ENCODE peak calls at places on chromosome X, in ten cellular contexts. Q, Y, V, D, N, B, L, I, T and G are unnamed samples.

GRCh38 chrX:47210661-47211425 is 7.6 kb upstream of the CDK16 start:
- DNase-seq in Q (no peak), Y (no peak), V (no peak), D (no peak), N (no peak), B (no peak), L (no peak), I (no peak), T (no peak), G (no peak)

GRCh38 chrX:29634516-29634915 is 580.8 kb upstream of the MAGEB2 start:
- DNase-seq in Q (no peak), Y (no peak), V (no peak), D (no peak), N (no peak), B (no peak), L (no peak), I (no peak), T (no peak), G (no peak)

GRCh38 chrX:10111364-10112148 is 45.2 kb upstream of the CLCN4 start:
- DNase-seq in Q (no peak), Y (peak), V (no peak), D (peak), N (peak), B (no peak), L (peak), I (no peak), T (no peak), G (peak)

GRCh38 chrX:130179579-130180215 is 7.9 kb downstream of the RAB33A start:
- DNase-seq in Q (no peak), Y (no peak), V (no peak), D (no peak), N (no peak), B (no peak), L (no peak), I (no peak), T (no peak), G (no peak)

GRCh38 chrX:130916636-130917422 is 13.8 kb upstream of the ENOX2 start:
- DNase-seq in Q (no peak), Y (peak), V (peak), D (peak), N (peak), B (peak), L (peak), I (no peak), T (no peak), G (no peak)

GRCh38 chrX:74426615-74427014 is 5.3 kb downstream of the SLC16A2 start:
- DNase-seq in Q (no peak), Y (no peak), V (no peak), D (no peak), N (no peak), B (no peak), L (no peak), I (no peak), T (no peak), G (no peak)

GRCh38 chrX:74949717-74950116 is 24.5 kb upstream of the NEXMIF start:
- DNase-seq in Q (no peak), Y (no peak), V (no peak), D (no peak), N (no peak), B (no peak), L (no peak), I (no peak), T (no peak), G (no peak)

GRCh38 chrX:145405012-145405411 is 157.7 kb downstream of the SPANXN1 start:
- DNase-seq in Q (no peak), Y (no peak), V (peak), D (no peak), N (peak), B (peak), L (no peak), I (no peak), T (no peak), G (no peak)

GRCh38 chrX:51614353-51614752 is 4.4 kb downstream of the CENPVL3 start:
- DNase-seq in Q (no peak), Y (no peak), V (peak), D (no peak), N (peak), B (no peak), L (no peak), I (no peak), T (no peak), G (no peak)

GRCh38 chrX:71214604-71215334 is 8.3 kb upstream of the GJB1 start:
- DNase-seq in Q (no peak), Y (no peak), V (no peak), D (no peak), N (no peak), B (no peak), L (peak), I (no peak), T (no peak), G (no peak)

GRCh38 chrX:138858438-138858837 is 146.9 kb upstream of the FGF13 start:
- DNase-seq in Q (no peak), Y (no peak), V (no peak), D (no peak), N (no peak), B (no peak), L (no peak), I (no peak), T (no peak), G (no peak)

GRCh38 chrX:74505437-74505836 is 84.1 kb downstream of the SLC16A2 start:
- DNase-seq in Q (no peak), Y (no peak), V (no peak), D (no peak), N (no peak), B (no peak), L (no peak), I (no peak), T (no peak), G (no peak)

GRCh38 chrX:36978886-36979285 is 29.3 kb upstream of the FAM47C start:
- DNase-seq in Q (no peak), Y (no peak), V (no peak), D (no peak), N (no peak), B (no peak), L (no peak), I (no peak), T (no peak), G (peak)

GRCh38 chrX:136766785-136767103 is 14.0 kb downstream of the ARHGEF6 start:
- DNase-seq in Q (no peak), Y (no peak), V (no peak), D (no peak), N (no peak), B (no peak), L (no peak), I (no peak), T (no peak), G (no peak)

GRCh38 chrX:65528705-65529340 is 5.8 kb downstream of the LAS1L start:
- DNase-seq in Q (no peak), Y (peak), V (no peak), D (peak), N (peak), B (peak), L (peak), I (peak), T (no peak), G (no peak)

GRCh38 chrX:49257846-49258748 is 6.4 kb downstream of the FOXP3 start:
- DNase-seq in Q (no peak), Y (peak), V (no peak), D (no peak), N (no peak), B (no peak), L (peak), I (no peak), T (no peak), G (no peak)

GRCh38 chrX:104195489-104196084 is 29.3 kb downstream of the FAM199X start:
- DNase-seq in Q (no peak), Y (no peak), V (peak), D (no peak), N (peak), B (no peak), L (no peak), I (no peak), T (no peak), G (no peak)

GRCh38 chrX:54786972-54787371 is 11.1 kb downstream of the ITIH6 start:
- DNase-seq in Q (no peak), Y (peak), V (no peak), D (no peak), N (peak), B (no peak), L (no peak), I (no peak), T (no peak), G (no peak)

GRCh38 chrX:139826065-139827044 is 106.5 kb downstream of the ATP11C start:
- DNase-seq in Q (no peak), Y (no peak), V (no peak), D (no peak), N (no peak), B (no peak), L (no peak), I (no peak), T (no peak), G (peak)

GRCh38 chrX:131763674-131764073 is 219.8 kb downstream of the OR13H1 start:
- DNase-seq in Q (no peak), Y (peak), V (no peak), D (no peak), N (peak), B (no peak), L (peak), I (no peak), T (no peak), G (no peak)

GRCh38 chrX:38318606-38319005 is 8.7 kb downstream of the RPGR start:
- DNase-seq in Q (no peak), Y (no peak), V (no peak), D (no peak), N (no peak), B (no peak), L (no peak), I (no peak), T (no peak), G (no peak)

GRCh38 chrX:53317365-53318069 is 36.1 kb upstream of the IQSEC2 start:
- DNase-seq in Q (peak), Y (peak), V (no peak), D (peak), N (peak), B (peak), L (peak), I (no peak), T (no peak), G (no peak)

GRCh38 chrX:1464282-1465131 is 11.8 kb upstream of the ASMTL start:
- DNase-seq in Q (no peak), Y (no peak), V (no peak), D (peak), N (no peak), B (no peak), L (peak), I (no peak), T (no peak), G (no peak)

GRCh38 chrX:73913580-73913979 is 350.6 kb downstream of the CHIC1 start:
- DNase-seq in Q (no peak), Y (no peak), V (no peak), D (no peak), N (no peak), B (no peak), L (no peak), I (no peak), T (no peak), G (no peak)

GRCh38 chrX:3527166-3527565 is 180.7 kb upstream of the MXRA5 start:
- DNase-seq in Q (no peak), Y (no peak), V (no peak), D (no peak), N (no peak), B (no peak), L (no peak), I (no peak), T (no peak), G (no peak)

GRCh38 chrX:108304210-108304609 is 134.0 kb downstream of the COL4A6 start:
- DNase-seq in Q (no peak), Y (no peak), V (no peak), D (no peak), N (no peak), B (no peak), L (no peak), I (no peak), T (no peak), G (no peak)

GRCh38 chrX:41711021-41711667 is 12.8 kb upstream of the GPR82 start:
- DNase-seq in Q (no peak), Y (no peak), V (no peak), D (no peak), N (no peak), B (no peak), L (no peak), I (no peak), T (no peak), G (no peak)

GRCh38 chrX:2242980-2243379 is 257.8 kb downstream of the DHRSX start:
- DNase-seq in Q (no peak), Y (no peak), V (no peak), D (no peak), N (no peak), B (no peak), L (no peak), I (no peak), T (no peak), G (no peak)

GRCh38 chrX:16778993-16779392 is 7.3 kb upstream of the TXLNG start:
- DNase-seq in Q (no peak), Y (no peak), V (no peak), D (no peak), N (no peak), B (no peak), L (no peak), I (no peak), T (no peak), G (no peak)

GRCh38 chrX:129636175-129636681 is 18.5 kb downstream of the APLN start:
- DNase-seq in Q (no peak), Y (no peak), V (no peak), D (no peak), N (no peak), B (no peak), L (peak), I (no peak), T (no peak), G (no peak)

GRCh38 chrX:138745215-138745614 is 33.7 kb upstream of the FGF13 start:
- DNase-seq in Q (no peak), Y (no peak), V (no peak), D (no peak), N (peak), B (peak), L (no peak), I (no peak), T (no peak), G (no peak)

GRCh38 chrX:120456973-120457372 is 12.1 kb downstream of the LAMP2 start:
- DNase-seq in Q (no peak), Y (no peak), V (no peak), D (no peak), N (peak), B (no peak), L (no peak), I (no peak), T (no peak), G (no peak)

GRCh38 chrX:122739770-122740169 is 444.3 kb upstream of the GRIA3 start:
- DNase-seq in Q (no peak), Y (no peak), V (no peak), D (no peak), N (no peak), B (peak), L (no peak), I (no peak), T (no peak), G (no peak)

GRCh38 chrX:47560179-47560830 is 700 bp upstream of the ARAF start:
- DNase-seq in Q (no peak), Y (no peak), V (no peak), D (no peak), N (no peak), B (no peak), L (no peak), I (no peak), T (no peak), G (no peak)

GRCh38 chrX:155048997-155049619 is 21.8 kb downstream of the CMC4 start:
- DNase-seq in Q (no peak), Y (peak), V (no peak), D (no peak), N (no peak), B (peak), L (peak), I (no peak), T (no peak), G (no peak)

GRCh38 chrX:54181196-54181953 is 1.7 kb downstream of the FAM120C start:
- DNase-seq in Q (no peak), Y (no peak), V (no peak), D (no peak), N (no peak), B (no peak), L (no peak), I (no peak), T (no peak), G (no peak)

GRCh38 chrX:84729809-84730208 is 227.6 kb upstream of the HDX start:
- DNase-seq in Q (no peak), Y (no peak), V (no peak), D (no peak), N (peak), B (peak), L (peak), I (no peak), T (no peak), G (no peak)

GRCh38 chrX:151985531-151985930 is 11.1 kb upstream of the GABRE start:
- DNase-seq in Q (no peak), Y (no peak), V (no peak), D (no peak), N (no peak), B (no peak), L (no peak), I (no peak), T (no peak), G (no peak)

GRCh38 chrX:153245288-153245731 is 66.2 kb downstream of the MAGEA1 start:
- DNase-seq in Q (no peak), Y (no peak), V (no peak), D (no peak), N (no peak), B (peak), L (no peak), I (no peak), T (no peak), G (no peak)
- TF ChIP-seq CTCF in Q (no peak), Y (no peak), V (no peak), D (no peak), N (no peak), B (no peak), L (no peak), I (no peak), T (no peak), G (no peak)

GRCh38 chrX:69025802-69026301 is 139.4 kb downstream of the PJA1 start:
- DNase-seq in Q (no peak), Y (no peak), V (no peak), D (no peak), N (no peak), B (no peak), L (no peak), I (no peak), T (no peak), G (no peak)
- TF ChIP-seq CTCF in Q (no peak), Y (no peak), V (no peak), D (no peak), N (no peak), B (no peak), L (no peak), I (no peak), T (no peak), G (no peak)

DNA sequence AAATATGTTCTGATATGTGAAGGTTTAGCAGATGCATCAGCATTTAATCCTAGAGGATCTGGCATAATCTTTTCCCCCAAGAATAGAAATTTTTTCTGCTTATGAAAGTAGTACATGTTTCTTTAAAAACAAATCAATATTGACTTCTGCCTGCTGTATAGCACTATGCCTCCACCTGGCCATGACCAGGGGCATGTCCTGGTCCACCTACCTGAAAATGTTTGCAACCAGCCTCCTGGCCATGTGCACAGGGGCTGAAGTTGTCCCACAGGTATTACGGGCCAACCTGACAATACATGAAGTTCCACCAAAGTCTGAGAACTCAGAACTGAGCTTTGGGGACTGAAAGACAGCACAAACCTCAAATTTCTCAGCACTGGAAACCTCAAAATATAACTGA is 10.0 kb downstream of the HPRT1 start:
- DNase-seq in Q (no peak), Y (no peak), V (no peak), D (no peak), N (no peak), B (no peak), L (no peak), I (no peak), T (no peak), G (no peak)
- TF ChIP-seq CTCF in Q (no peak), Y (no peak), V (no peak), D (no peak), N (no peak), B (no peak), L (no peak), I (no peak), T (no peak), G (no peak)

GRCh38 chrX:148592595-148592994 is 92.2 kb downstream of the AFF2 start:
- DNase-seq in Q (no peak), Y (no peak), V (no peak), D (no peak), N (no peak), B (no peak), L (no peak), I (no peak), T (no peak), G (no peak)

GRCh38 chrX:148593146-148593545 is 92.7 kb downstream of the AFF2 start:
- DNase-seq in Q (no peak), Y (no peak), V (no peak), D (no peak), N (no peak), B (no peak), L (no peak), I (no peak), T (no peak), G (no peak)

GRCh38 chrX:148593987-148594386 is 93.6 kb downstream of the AFF2 start:
- DNase-seq in Q (no peak), Y (no peak), V (no peak), D (no peak), N (no peak), B (no peak), L (no peak), I (no peak), T (no peak), G (no peak)

GRCh38 chrX:148588649-148589310 is 88.4 kb downstream of the AFF2 start:
- DNase-seq in Q (no peak), Y (no peak), V (no peak), D (no peak), N (no peak), B (no peak), L (no peak), I (no peak), T (no peak), G (no peak)
- TF ChIP-seq CTCF in Q (no peak), Y (no peak), V (no peak), D (no peak), N (no peak), B (no peak), L (no peak), I (no peak), T (no peak), G (no peak)

GRCh38 chrX:153870791-153871360 is 15.1 kb downstream of the L1CAM start:
- DNase-seq in Q (no peak), Y (no peak), V (no peak), D (no peak), N (no peak), B (no peak), L (no peak), I (no peak), T (no peak), G (no peak)
- TF ChIP-seq CTCF in Q (no peak), Y (no peak), V (no peak), D (no peak), N (no peak), B (no peak), L (no peak), I (no peak), T (no peak), G (no peak)

DNA sequence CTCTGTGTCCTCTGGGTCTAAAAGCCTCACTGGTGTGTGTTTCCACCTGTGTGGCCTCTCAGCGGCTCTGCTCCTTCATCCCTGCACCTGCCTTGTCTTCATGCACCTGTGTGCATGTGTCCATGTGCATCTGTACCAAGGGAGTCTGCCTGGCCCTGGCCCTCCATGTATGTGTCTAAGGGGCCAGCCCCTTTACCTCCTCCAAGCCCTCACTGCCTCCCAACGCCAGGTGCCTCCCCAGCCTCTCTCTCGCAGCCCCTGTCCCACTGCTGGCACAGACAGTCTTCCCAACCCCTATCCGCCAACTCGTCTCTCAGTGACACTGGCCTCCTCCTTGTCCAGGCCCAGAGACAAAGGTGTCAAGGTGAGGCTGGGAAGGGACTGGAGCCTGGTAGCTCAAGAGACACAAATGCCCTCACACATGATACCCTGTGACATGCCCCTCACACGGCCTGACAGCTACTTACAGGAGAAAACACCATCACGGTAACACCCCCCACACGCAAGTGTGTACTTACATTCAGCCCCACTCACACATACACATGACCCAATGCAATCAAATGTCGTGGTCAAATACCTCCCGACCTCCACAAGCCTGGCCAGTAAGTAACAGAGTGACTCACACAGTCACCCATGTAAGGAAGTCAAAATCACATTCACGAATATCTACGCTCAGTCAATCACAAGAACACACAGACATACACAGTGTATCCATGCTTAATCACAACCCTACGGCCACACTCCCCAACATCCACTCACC is 11.4 kb downstream of the L1CAM start:
- DNase-seq in Q (no peak), Y (no peak), V (no peak), D (no peak), N (no peak), B (no peak), L (no peak), I (no peak), T (no peak), G (no peak)
- TF ChIP-seq CTCF in Q (no peak), Y (no peak), V (no peak), D (no peak), N (no peak), B (no peak), L (no peak), I (no peak), T (no peak), G (no peak)